ENCODE peak calls at places on chromosomes 12 and 14, in four cellular contexts. V is vagina, W is astrocyte, F is lower lobe of right lung. P is an unnamed sample.

GRCh38 chr12:80411787-80412186 is 32.2 kb upstream of the PTPRQ start:
- DNase-seq in V (no peak), W (no peak), F (no peak), P (no peak)

GRCh38 chr14:89368490-89369477 is 48.2 kb downstream of the FOXN3 start:
- DNase-seq in W (no peak), F (no peak), V (no peak), P (no peak)

GRCh38 chr14:47332099-47332498 is 343.3 kb downstream of the MDGA2 start:
- DNase-seq in W (no peak), V (no peak), F (no peak), P (no peak)

GRCh38 chr12:93149228-93149627 is 220.1 kb upstream of the EEA1 start:
- DNase-seq in F (no peak), V (no peak), W (no peak), P (no peak)

GRCh38 chr14:94918896-94919295 is 149.0 kb upstream of the GSC start:
- DNase-seq in V (no peak), F (no peak), W (no peak), P (no peak)

GRCh38 chr12:6080149-6081045 is 44.1 kb downstream of the VWF start:
- DNase-seq in W (no peak), F (no peak), V (no peak), P (no peak)

GRCh38 chr12:26465419-26466097 is 270.2 kb downstream of the SSPN start:
- DNase-seq in V (no peak), F (no peak), W (peak; percentile 2), P (no peak)

GRCh38 chr12:45568808-45569207 is 160.7 kb upstream of the ARID2 start:
- DNase-seq in V (no peak), W (no peak), F (no peak), P (no peak)

GRCh38 chr14:95564060-95564459 is 29.2 kb downstream of the GLRX5 start:
- DNase-seq in V (no peak), F (no peak), W (peak; percentile 46), P (no peak)

GRCh38 chr14:100903672-100904185 is at the start of gene RTL1:
- DNase-seq in V (no peak), F (no peak), W (no peak), P (no peak)

GRCh38 chr12:92439397-92439779 is 263.4 kb upstream of the PLEKHG7 start:
- DNase-seq in V (no peak), F (no peak), W (peak; percentile 35), P (no peak)

GRCh38 chr14:103258211-103258610 is 75.8 kb upstream of the EIF5 start:
- DNase-seq in F (no peak), V (peak; percentile 76), W (no peak), P (no peak)

GRCh38 chr12:32302218-32302826 is 97.0 kb upstream of the FGD4 start:
- DNase-seq in W (no peak), F (no peak), V (no peak), P (peak; percentile 21)

GRCh38 chr12:82359115-82359478 is 768 bp downstream of the METTL25 start:
- DNase-seq in W (peak; percentile 1), F (no peak), V (no peak), P (no peak)

GRCh38 chr12:62736596-62736995 is 198.4 kb downstream of the PPM1H start:
- DNase-seq in F (no peak), V (no peak), W (no peak), P (no peak)
- TF ChIP-seq CTCF in F (no peak), V (no peak), W (no peak), P (no peak)

GRCh38 chr14:36655963-36656768 is 5.5 kb upstream of the PAX9 start:
- DNase-seq in W (no peak), V (no peak), F (no peak), P (no peak)
- TF ChIP-seq CTCF in W (peak; percentile 20), V (no peak), F (peak; percentile 27), P (no peak)

DNA sequence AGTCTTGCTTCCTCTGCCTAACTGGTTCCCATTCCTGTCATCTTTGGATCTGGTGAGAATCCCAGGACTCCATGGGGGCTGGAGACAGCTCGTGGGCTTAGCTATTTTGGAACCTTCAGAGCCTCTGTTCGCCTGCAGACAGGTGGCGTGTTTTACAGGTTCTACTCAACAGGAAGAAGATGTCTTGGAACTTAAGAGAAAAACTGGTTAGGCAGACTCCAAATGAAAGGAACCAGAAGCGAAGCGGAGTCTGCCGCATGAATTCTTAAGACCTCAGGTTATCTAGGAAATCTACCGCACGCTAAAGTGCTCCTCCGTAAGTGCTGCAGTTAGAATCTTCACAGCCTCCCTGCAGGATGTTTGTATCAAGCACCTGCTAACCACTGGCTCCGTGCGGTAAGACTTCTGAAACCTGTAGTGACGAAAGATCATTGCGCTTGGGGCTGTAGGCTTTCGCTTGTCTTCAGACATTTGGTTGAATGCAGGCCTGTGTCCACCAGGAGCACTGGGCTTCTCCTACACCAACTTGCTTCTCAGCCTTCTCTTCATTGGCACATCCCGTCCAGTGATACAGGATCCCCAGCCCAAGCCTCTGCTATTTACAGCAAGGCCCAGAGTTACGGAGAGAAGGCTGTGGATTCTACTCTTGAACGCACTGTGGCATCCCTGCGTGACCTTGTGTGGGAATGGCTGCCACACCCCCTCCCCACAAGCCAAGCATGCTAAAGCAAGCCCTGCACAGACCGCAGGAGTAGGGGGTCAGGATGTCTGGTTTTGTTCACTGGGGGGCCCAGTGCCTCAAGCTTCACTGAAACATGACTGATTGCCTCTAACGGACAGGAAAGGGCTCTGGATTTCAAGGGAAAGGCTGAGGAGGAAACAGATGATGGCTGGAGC is 35.0 kb downstream of the ACADS start:
- DNase-seq in F (no peak), V (peak; percentile 79), W (no peak), P (no peak)
- TF ChIP-seq CTCF in F (no peak), V (no peak), W (no peak), P (no peak)

GRCh38 chr12:47318963-47319362 is 239.2 kb upstream of the AMIGO2 start:
- DNase-seq in W (no peak), F (no peak), V (no peak), P (no peak)

GRCh38 chr12:47319746-47320145 is 240.0 kb upstream of the AMIGO2 start:
- DNase-seq in V (no peak), W (no peak), F (no peak), P (no peak)

GRCh38 chr12:47316609-47317049 is 236.9 kb upstream of the AMIGO2 start:
- DNase-seq in W (no peak), V (no peak), F (no peak), P (no peak)

GRCh38 chr12:47321436-47321835 is 241.7 kb upstream of the AMIGO2 start:
- DNase-seq in V (no peak), W (no peak), F (no peak), P (no peak)

DNA sequence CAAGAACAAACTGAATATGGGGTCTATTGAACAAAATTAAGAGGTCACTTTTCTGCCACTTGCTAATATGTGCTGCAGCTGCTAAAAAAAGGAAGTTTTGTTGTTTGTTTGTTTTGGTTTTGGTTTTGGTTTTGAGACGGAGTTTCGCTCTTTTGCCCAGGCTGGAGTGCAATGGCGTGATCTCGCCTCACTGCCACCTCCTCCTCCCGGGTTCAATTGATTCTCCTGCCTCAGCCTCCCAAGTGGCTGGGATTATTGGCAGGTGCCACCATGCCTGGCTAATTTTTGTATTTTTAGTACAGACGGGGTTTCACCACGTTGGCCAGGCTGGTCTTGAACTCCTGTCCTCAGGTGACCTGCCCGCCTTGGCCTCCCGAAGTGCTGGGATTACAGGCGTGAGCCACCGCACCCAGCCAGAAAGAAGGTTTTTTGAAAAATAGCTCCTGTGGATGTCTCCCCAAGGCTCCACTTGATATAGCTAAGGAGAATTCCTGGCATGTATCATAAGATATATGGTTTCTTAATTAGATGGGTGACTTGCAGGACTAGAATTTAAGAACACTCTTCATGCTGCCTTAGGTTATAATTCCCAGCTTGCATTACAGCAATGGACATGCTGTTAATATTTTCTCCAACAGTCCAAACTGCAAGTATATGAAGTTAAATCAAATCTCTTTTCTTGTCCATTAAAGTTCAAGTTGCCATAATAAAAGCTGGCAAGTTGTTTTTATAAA is 237.6 kb upstream of the AMIGO2 start:
- DNase-seq in W (peak; percentile 36), F (no peak), V (no peak), P (no peak)
- TF ChIP-seq CTCF in W (no peak), F (no peak), V (no peak), P (no peak)

DNA sequence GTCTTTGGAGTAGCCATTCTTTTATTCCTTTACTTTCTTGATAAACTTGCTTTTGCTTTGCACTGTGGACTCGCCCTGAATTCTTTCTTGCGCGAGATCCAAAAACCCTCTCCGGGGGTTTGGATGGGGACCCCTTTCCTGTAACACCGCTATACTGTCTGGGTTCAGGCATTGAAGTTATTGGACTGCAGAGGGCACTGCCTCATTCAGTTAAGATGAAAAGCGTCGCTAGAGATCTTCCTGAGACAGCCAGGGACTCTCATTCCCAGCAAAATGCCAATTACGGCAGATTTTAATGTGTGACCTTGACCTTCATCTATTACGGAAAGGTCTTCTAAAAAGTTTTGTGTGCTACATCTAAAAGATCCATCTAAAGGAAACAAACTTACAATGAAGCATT is 17.3 kb upstream of the RIMKLB start:
- DNase-seq in F (no peak), W (no peak), V (no peak), P (no peak)
- TF ChIP-seq CTCF in F (no peak), W (no peak), V (no peak), P (no peak)

GRCh38 chr12:112170376-112170775 is 45.0 kb downstream of the TRAFD1 start:
- DNase-seq in F (no peak), W (no peak), V (no peak), P (no peak)
- TF ChIP-seq CTCF in F (peak; percentile 45), W (peak; percentile 22), V (no peak), P (no peak)

GRCh38 chr12:111488271-111488670 is 82.5 kb downstream of the SH2B3 start:
- DNase-seq in W (no peak), F (no peak), V (no peak), P (no peak)

GRCh38 chr12:111482464-111482863 is 76.7 kb downstream of the SH2B3 start:
- DNase-seq in F (no peak), W (no peak), V (no peak), P (no peak)
- TF ChIP-seq CTCF in F (no peak), W (no peak), V (no peak), P (no peak)

GRCh38 chr14:63011609-63012008 is 33.6 kb downstream of the KCNH5 start:
- DNase-seq in W (no peak), V (no peak), F (no peak), P (no peak)
- TF ChIP-seq CTCF in W (no peak), V (no peak), F (no peak), P (no peak)

P was measured in activated B cell treated with CpG ODN at 0.5 μM for 24 hours.